ENCODE peak calls at places on chromosomes 6 and 20, in four cellular contexts. V, C, N and P are unnamed samples.

GRCh38 chr6:16148498-16148897 is 19.6 kb downstream of the MYLIP start:
- DNase-seq in V (no peak), C (no peak), N (no peak), P (no peak)

GRCh38 chr6:82097676-82098075 is 149.9 kb downstream of the IBTK start:
- DNase-seq in V (no peak), C (no peak), N (no peak), P (no peak)

GRCh38 chr6:16402501-16402900 is 164.1 kb downstream of the GMPR start:
- DNase-seq in V (peak; percentile 75), C (no peak), N (no peak), P (no peak)

GRCh38 chr6:55260181-55260580 is 67.1 kb upstream of the GFRAL start:
- DNase-seq in V (no peak), C (no peak), N (no peak), P (no peak)

GRCh38 chr20:61361501-61361900 is 109.4 kb downstream of the CDH4 start:
- DNase-seq in V (no peak), C (no peak), N (no peak), P (no peak)

GRCh38 chr6:25395731-25396130 is 116.6 kb downstream of the CARMIL1 start:
- DNase-seq in V (no peak), C (no peak), N (no peak), P (no peak)

GRCh38 chr20:32980131-32980941 is 23.9 kb downstream of the SUN5 start:
- DNase-seq in V (no peak), C (no peak), N (no peak), P (no peak)

GRCh38 chr6:118844915-118845314 is 49.0 kb upstream of the ASF1A start:
- DNase-seq in V (no peak), C (peak; percentile 20), N (no peak), P (no peak)

GRCh38 chr6:128363424-128363823 is 157.0 kb downstream of the PTPRK start:
- DNase-seq in V (no peak), C (no peak), N (no peak), P (no peak)

GRCh38 chr20:41142241-41142640 is 4.9 kb downstream of the PLCG1 start:
- DNase-seq in V (no peak), C (no peak), N (no peak), P (no peak)

DNA sequence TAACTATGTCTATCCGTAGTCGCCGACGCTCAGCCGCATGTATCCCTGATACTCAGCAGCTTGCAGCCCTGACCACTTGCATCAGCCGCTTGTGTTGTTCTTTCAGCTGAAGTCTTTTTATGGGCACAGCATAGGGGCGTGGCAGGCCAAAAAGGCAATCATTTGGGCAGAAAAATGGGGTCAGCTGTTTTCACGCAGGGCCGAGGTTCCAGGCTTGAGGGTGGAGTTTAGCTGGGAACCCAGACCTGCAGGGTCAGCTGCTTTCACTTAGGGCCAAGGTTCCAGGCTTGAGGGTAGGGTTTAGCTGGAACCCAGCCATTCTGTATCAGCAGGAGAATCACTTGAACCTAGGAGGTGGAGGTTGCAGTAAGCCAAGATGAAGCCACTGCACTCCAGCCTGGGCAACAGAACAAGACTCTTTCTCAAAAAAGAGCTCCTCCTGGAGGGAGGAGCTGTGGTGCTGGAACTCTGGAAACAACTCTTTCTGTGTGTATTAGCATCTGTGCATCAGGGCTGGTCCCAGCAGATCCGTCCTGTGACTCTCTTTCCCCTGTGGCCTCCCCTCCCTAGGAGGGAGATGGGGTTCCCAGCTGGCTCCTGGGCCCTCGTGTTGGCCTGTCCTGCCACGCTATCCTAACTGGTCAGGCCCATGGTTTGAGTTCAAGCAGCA is 56.9 kb upstream of the PRND start:
- DNase-seq in V (no peak), C (no peak), N (no peak), P (no peak)
- TF ChIP-seq USF1 in V (no peak), C (no peak), N (no peak), P (no peak)

GRCh38 chr6:32664827-32665362 is 1.6 kb downstream of the HLA-DQB1 start:
- DNase-seq in V (no peak), C (no peak), N (no peak), P (no peak)

GRCh38 chr6:32664354-32664753 is 2.1 kb downstream of the HLA-DQB1 start:
- DNase-seq in V (no peak), C (no peak), N (no peak), P (no peak)

GRCh38 chr6:32668226-32668747 is 1.8 kb upstream of the HLA-DQB1 start:
- DNase-seq in V (no peak), C (peak; percentile 95), N (no peak), P (no peak)

GRCh38 chr6:32665621-32666140 is 776 bp downstream of the HLA-DQB1 start:
- DNase-seq in V (no peak), C (no peak), N (no peak), P (no peak)

GRCh38 chr6:32666420-32667300 is at the start of gene HLA-DQB1:
- DNase-seq in V (peak; percentile 49), C (peak; percentile 77), N (no peak), P (no peak)
- TF ChIP-seq USF1 in V (no peak), C (no peak), N (no peak), P (no peak)

GRCh38 chr20:35635652-35636051 is 20.0 kb downstream of the SPAG4 start:
- DNase-seq in V (no peak), C (no peak), N (no peak), P (no peak)
- TF ChIP-seq USF1 in V (no peak), C (no peak), N (no peak), P (no peak)

GRCh38 chr20:31720486-31721407 is 1.9 kb downstream of the BCL2L1 start:
- DNase-seq in V (no peak), C (no peak), N (peak; percentile 3), P (no peak)

GRCh38 chr20:31723282-31724078 is 812 bp upstream of the BCL2L1 start:
- DNase-seq in V (peak; percentile 99), C (peak; percentile 83), N (peak; percentile 100), P (peak; percentile 99)

GRCh38 chr20:31719644-31720485 is 2.8 kb downstream of the BCL2L1 start:
- DNase-seq in V (no peak), C (no peak), N (peak; percentile 15), P (peak; percentile 52)

GRCh38 chr20:31721408-31722332 is 998 bp downstream of the BCL2L1 start:
- DNase-seq in V (no peak), C (no peak), N (no peak), P (peak; percentile 17)

DNA sequence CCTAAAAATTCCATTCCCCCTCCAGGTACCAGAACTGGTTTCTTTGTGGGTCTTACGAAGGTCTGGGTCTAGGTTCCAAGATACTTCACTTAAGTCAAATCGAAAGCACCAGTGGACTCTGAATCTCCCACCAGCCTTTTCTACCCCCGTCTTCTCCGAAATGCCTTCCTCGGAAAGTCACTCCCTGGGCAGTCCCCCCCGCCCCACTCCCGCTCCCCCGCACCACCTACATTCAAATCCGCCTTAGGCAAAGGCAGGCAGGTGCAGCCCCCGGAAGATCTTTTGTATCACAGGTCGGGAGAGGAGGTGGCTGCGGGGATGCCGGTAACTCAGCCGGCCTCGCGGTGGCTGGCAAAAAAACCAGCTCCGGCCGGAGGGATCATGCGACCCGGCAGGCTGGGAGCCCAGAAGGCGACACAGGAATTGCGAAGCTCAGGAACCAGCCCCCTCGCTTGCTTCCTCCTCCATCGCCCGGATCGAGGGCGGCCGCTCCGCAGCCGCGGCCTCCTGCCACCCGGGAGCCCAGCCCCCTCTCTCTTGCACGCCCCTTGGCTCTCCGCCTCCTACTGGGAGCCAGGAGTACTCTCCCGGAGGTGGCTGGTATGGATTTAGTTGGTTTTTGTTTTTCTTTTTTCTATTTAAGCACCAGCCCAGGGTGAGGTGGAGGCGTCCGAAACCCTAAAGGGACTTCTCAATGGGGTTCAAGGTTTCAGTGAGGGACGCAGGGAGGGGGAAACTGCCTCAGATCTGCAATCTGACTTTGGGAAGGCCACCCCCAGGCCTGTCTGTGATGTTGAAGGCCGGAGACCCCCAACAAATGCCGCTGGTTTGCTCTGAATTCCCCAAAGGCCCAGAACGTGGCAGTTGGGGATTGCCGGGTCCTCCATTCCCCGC is at the start of gene BCL2L1:
- DNase-seq in V (peak; percentile 90), C (no peak), N (peak; percentile 77), P (peak; percentile 73)
- TF ChIP-seq USF1 in V (no peak), C (no peak), N (no peak), P (peak; percentile 35)

GRCh38 chr6:112563368-112563767 is 216.2 kb downstream of the RFPL4B start:
- DNase-seq in V (no peak), C (no peak), N (no peak), P (peak; percentile 16)
- TF ChIP-seq USF1 in V (no peak), C (no peak), N (no peak), P (no peak)

DNA sequence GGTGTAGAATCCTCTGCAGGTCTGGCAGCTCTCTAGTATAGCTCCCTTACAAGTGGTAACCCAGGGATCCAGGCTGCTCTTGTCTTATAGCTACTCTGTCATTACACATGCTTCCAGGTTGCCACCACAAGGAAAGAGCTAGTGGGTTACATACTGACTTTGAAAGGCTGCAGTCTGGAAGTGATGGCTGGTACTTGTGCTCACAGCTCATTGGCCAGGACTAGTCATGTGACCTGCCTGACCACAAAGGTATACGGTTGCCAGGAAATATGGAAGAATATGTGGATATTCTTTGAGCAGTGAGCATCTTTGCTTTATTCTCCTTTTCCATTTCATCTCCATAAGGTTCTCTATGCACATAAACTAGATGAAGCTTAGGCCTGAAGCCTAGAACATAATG is 46.0 kb downstream of the RREB1 start:
- DNase-seq in V (no peak), C (no peak), N (peak; percentile 64), P (no peak)
- TF ChIP-seq USF1 in V (peak; percentile 49), C (peak; percentile 72), N (peak; percentile 88), P (peak; percentile 58)

GRCh38 chr6:90644492-90644891 is 57.6 kb upstream of the MAP3K7 start:
- DNase-seq in V (no peak), C (no peak), N (no peak), P (no peak)
- TF ChIP-seq USF1 in V (no peak), C (no peak), N (no peak), P (no peak)

GRCh38 chr6:122772724-122773123 is 6.8 kb upstream of the FABP7 start:
- DNase-seq in V (no peak), C (no peak), N (no peak), P (no peak)
- TF ChIP-seq USF1 in V (no peak), C (no peak), N (no peak), P (no peak)

GRCh38 chr6:65671922-65672321 is 35.1 kb downstream of the EYS start:
- DNase-seq in V (no peak), C (no peak), N (no peak), P (no peak)
- TF ChIP-seq USF1 in V (no peak), C (no peak), N (no peak), P (no peak)